ENCODE peak calls at places on chromosome 9, in seven cellular contexts. I, H, D, B, Z, X and E are unnamed samples.

GRCh38 chr9:27108981-27109541 is at the start of gene TEK:
- DNase-seq in D (no peak), H (no peak), X (no peak), B (no peak), I (no peak), Z (no peak), E (no peak)

GRCh38 chr9:116475201-116475600 is 211.9 kb upstream of the TRIM32 start:
- DNase-seq in B (no peak), X (no peak), H (no peak), Z (no peak), D (no peak), I (no peak), E (no peak)

GRCh38 chr9:87336407-87336806 is 161.3 kb upstream of the DAPK1 start:
- DNase-seq in H (peak), D (no peak), X (no peak), I (no peak), B (no peak), Z (no peak), E (peak)

GRCh38 chr9:21754741-21755140 is 47.7 kb upstream of the MTAP start:
- DNase-seq in D (no peak), H (no peak), Z (no peak), I (no peak), X (no peak), B (no peak), E (no peak)

GRCh38 chr9:91690540-91691249 is 259.3 kb downstream of the ROR2 start:
- DNase-seq in H (no peak), B (no peak), I (no peak), D (no peak), X (no peak), Z (no peak), E (no peak)

GRCh38 chr9:118318770-118319443 is 614.7 kb downstream of the TLR4 start:
- DNase-seq in X (no peak), Z (no peak), I (no peak), D (no peak), H (no peak), B (no peak), E (no peak)

GRCh38 chr9:83039303-83039702 is 23.6 kb downstream of the RASEF start:
- DNase-seq in X (no peak), D (no peak), Z (no peak), B (no peak), H (no peak), I (no peak), E (no peak)

GRCh38 chr9:95004452-95005275 is 278.2 kb downstream of the AOPEP start:
- DNase-seq in X (peak), D (peak), Z (peak), B (peak), I (no peak), H (peak), E (peak)

GRCh38 chr9:101399641-101399965 is 952 bp downstream of the ZNF189 start:
- DNase-seq in I (no peak), Z (no peak), B (no peak), H (no peak), X (no peak), D (no peak), E (no peak)

GRCh38 chr9:92633879-92634278 is 36.1 kb downstream of the IPPK start:
- DNase-seq in I (no peak), Z (no peak), B (no peak), H (no peak), X (no peak), D (no peak), E (no peak)

GRCh38 chr9:13552606-13553215 is 273.2 kb upstream of the MPDZ start:
- DNase-seq in B (no peak), D (no peak), H (no peak), X (no peak), I (no peak), Z (no peak), E (no peak)

GRCh38 chr9:27529316-27530278 is at the start of gene MOB3B:
- DNase-seq in H (peak), D (peak), Z (peak), I (peak), B (peak), X (peak), E (peak)

GRCh38 chr9:115524467-115525059 is 406.6 kb upstream of the TNC start:
- DNase-seq in Z (peak), H (no peak), D (no peak), X (peak), B (peak), I (no peak), E (peak)

GRCh38 chr9:130549093-130549735 is 30.2 kb upstream of the FUBP3 start:
- DNase-seq in I (no peak), Z (no peak), B (no peak), D (no peak), X (no peak), H (no peak), E (no peak)

GRCh38 chr9:15722888-15723287 is 170.0 kb downstream of the CCDC171 start:
- DNase-seq in X (no peak), I (no peak), H (no peak), D (no peak), Z (no peak), B (no peak), E (peak)

GRCh38 chr9:72524820-72525539 is 3.6 kb downstream of the TMC1 start:
- DNase-seq in D (peak), I (no peak), Z (peak), H (no peak), B (peak), X (no peak), E (peak)

GRCh38 chr9:7119612-7120011 is 361.8 kb downstream of the KDM4C start:
- DNase-seq in H (no peak), B (no peak), D (no peak), X (no peak), I (no peak), Z (no peak), E (no peak)